ENCODE peak calls at places on chromosome 6, in seven cellular contexts. C, T, E, G, F, Q and Z are unnamed samples.

GRCh38 chr6:134472046-134472445 is 154.1 kb upstream of the SGK1 start:
- DNase-seq in C (no peak), E (no peak), F (no peak), T (no peak), G (no peak), Q (no peak), Z (no peak)

GRCh38 chr6:32953775-32954174 is 878 bp upstream of the HLA-DMA start:
- DNase-seq in C (no peak), E (no peak), T (no peak), F (no peak), Q (no peak), G (no peak), Z (no peak)

GRCh38 chr6:125300992-125301434 is 754 bp downstream of the HDDC2 start:
- DNase-seq in F (no peak), G (no peak), C (no peak), E (no peak), T (no peak), Q (no peak), Z (no peak)

GRCh38 chr6:154139894-154140293 is 100.9 kb downstream of the OPRM1 start:
- DNase-seq in F (no peak), T (no peak), C (no peak), G (no peak), E (no peak), Q (no peak), Z (no peak)

GRCh38 chr6:143822584-143823024 is 20.5 kb upstream of the LTV1 start:
- DNase-seq in G (no peak), T (no peak), E (no peak), Q (no peak), F (no peak), C (no peak), Z (no peak)

GRCh38 chr6:36659271-36659670 is 19.2 kb upstream of the CDKN1A start:
- DNase-seq in C (no peak), Q (no peak), G (no peak), F (no peak), E (no peak), T (no peak), Z (no peak)

GRCh38 chr6:53524455-53524815 is 20.5 kb downstream of the GCLC start:
- DNase-seq in T (peak; percentile 26), F (no peak), Q (no peak), E (no peak), G (no peak), C (no peak), Z (no peak)

GRCh38 chr6:109714611-109715010 is 23.5 kb downstream of the FIG4 start:
- DNase-seq in Q (no peak), C (no peak), T (no peak), E (no peak), F (no peak), G (no peak), Z (no peak)

GRCh38 chr6:41373919-41374617 is 38.7 kb downstream of the NCR2 start:
- DNase-seq in T (no peak), E (no peak), Q (no peak), C (no peak), G (no peak), F (peak; percentile 46), Z (no peak)

GRCh38 chr6:33384581-33385020 is 7.0 kb upstream of the KIFC1 start:
- DNase-seq in T (no peak), E (no peak), Q (no peak), C (no peak), F (no peak), G (no peak), Z (no peak)

GRCh38 chr6:21648475-21649050 is 55.0 kb downstream of the SOX4 start:
- DNase-seq in E (no peak), F (no peak), C (no peak), G (no peak), T (no peak), Q (no peak), Z (no peak)

GRCh38 chr6:2275207-2275891 is 29.9 kb upstream of the GMDS start:
- DNase-seq in Q (no peak), E (no peak), T (no peak), F (no peak), G (no peak), C (no peak), Z (no peak)

GRCh38 chr6:166563200-166563599 is 23.3 kb downstream of the RAMACL start:
- DNase-seq in T (no peak), E (no peak), G (no peak), Q (no peak), F (no peak), C (no peak), Z (no peak)

GRCh38 chr6:7261030-7261841 is 51.8 kb downstream of the SSR1 start:
- DNase-seq in G (peak; percentile 96), E (peak; percentile 86), C (no peak), T (peak; percentile 92), Q (peak; percentile 92), F (peak; percentile 94), Z (peak; percentile 69)
- H3K27ac ChIP-seq in G (peak overlapping the region; percentile 62), E (peak overlapping the region; percentile 38), C (no peak overlapping the region), T (no peak overlapping the region), Q (peak overlapping the region; percentile 69), F (peak overlapping the region; percentile 86), Z (peak overlapping the region; percentile 11)

GRCh38 chr6:89298680-89299450 is 16.2 kb downstream of the GABRR2 start:
- DNase-seq in T (peak; percentile 81), E (no peak), F (no peak), C (peak; percentile 55), Q (no peak), G (peak; percentile 51), Z (peak; percentile 14)

GRCh38 chr6:89301586-89302194 is 13.4 kb downstream of the GABRR2 start:
- DNase-seq in G (no peak), T (no peak), C (no peak), Q (no peak), E (no peak), F (no peak), Z (no peak)

GRCh38 chr6:89297695-89298351 is 17.3 kb downstream of the GABRR2 start:
- DNase-seq in C (peak; percentile 60), T (peak; percentile 87), G (peak; percentile 47), E (peak; percentile 66), F (no peak), Q (no peak), Z (peak; percentile 23)

GRCh38 chr6:89302195-89302770 is 12.8 kb downstream of the GABRR2 start:
- DNase-seq in C (no peak), Q (no peak), T (no peak), F (no peak), G (no peak), E (no peak), Z (no peak)

GRCh38 chr6:89299451-89299850 is 15.6 kb downstream of the GABRR2 start:
- DNase-seq in Q (no peak), T (peak; percentile 11), G (no peak), F (no peak), C (no peak), E (no peak), Z (no peak)
- H3K27ac ChIP-seq in Q (no peak overlapping the region), T (peak overlapping the region; percentile 100), G (no peak overlapping the region), F (no peak overlapping the region), C (no peak overlapping the region), E (no peak overlapping the region), Z (no peak overlapping the region)

DNA sequence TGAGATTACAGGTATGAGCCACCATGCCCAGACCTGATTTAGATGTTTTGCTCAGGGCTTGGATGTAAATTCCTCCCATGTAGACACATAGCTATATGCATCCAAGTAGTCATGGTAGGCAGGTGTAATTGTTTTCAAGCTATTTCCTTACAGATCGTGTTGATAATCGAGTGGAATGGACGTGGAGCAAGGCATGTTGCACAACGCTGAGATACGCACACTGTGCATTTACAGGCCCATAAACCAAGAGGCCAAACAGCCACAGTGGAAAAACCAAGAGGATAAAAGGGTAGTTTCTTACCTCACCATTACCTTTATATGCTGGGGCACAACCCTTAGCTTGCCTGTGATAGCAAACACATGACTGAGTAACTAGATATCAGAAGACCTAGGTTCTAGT is 51.0 kb upstream of the ADGRF1 start:
- DNase-seq in C (no peak), T (no peak), F (no peak), E (peak; percentile 63), G (no peak), Q (no peak), Z (no peak)
- H3K27ac ChIP-seq in C (no peak overlapping the region), T (peak overlapping the region; percentile 95), F (no peak overlapping the region), E (no peak overlapping the region), G (peak overlapping the region; percentile 62), Q (no peak overlapping the region), Z (no peak overlapping the region)

DNA sequence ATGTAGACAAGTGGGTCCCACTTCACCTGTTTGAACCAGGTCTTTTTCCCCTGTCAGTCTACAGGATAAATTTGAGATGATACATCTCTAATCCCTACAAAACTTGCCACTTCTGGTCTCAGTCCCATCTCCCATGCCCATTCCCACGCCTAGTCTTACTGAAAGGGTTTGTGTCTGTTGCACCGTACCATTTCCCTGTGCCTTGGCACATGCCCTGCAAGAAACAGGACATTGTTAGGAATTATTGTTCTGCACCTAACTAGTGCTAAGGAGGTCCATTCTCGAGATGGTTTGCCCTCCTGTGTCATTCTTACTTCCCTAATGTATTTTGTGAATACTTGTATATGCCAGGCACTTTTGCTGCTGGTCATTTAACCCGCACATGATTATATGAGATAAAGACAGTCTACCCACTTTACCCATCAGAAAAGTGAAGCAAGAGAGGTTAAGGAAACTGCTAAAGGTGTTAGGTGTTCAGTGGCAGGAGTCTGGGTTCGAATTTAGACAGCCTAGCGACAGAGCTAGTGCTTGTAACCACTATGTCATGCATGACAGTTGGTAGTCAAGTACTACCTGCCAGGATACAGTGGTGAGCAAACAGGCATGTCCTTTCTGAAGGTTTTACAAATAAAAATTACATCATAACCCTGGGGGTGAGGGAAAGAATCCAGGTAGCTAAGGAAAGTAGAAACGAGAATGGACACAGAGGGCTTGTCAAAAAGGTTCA is 12.7 kb downstream of the FAM217A start:
- DNase-seq in F (no peak), E (no peak), C (no peak), G (peak; percentile 39), Q (no peak), T (no peak), Z (no peak)
- H3K27ac ChIP-seq in F (peak overlapping the region; percentile 21), E (no peak overlapping the region), C (no peak overlapping the region), G (no peak overlapping the region), Q (no peak overlapping the region), T (no peak overlapping the region), Z (no peak overlapping the region)

DNA sequence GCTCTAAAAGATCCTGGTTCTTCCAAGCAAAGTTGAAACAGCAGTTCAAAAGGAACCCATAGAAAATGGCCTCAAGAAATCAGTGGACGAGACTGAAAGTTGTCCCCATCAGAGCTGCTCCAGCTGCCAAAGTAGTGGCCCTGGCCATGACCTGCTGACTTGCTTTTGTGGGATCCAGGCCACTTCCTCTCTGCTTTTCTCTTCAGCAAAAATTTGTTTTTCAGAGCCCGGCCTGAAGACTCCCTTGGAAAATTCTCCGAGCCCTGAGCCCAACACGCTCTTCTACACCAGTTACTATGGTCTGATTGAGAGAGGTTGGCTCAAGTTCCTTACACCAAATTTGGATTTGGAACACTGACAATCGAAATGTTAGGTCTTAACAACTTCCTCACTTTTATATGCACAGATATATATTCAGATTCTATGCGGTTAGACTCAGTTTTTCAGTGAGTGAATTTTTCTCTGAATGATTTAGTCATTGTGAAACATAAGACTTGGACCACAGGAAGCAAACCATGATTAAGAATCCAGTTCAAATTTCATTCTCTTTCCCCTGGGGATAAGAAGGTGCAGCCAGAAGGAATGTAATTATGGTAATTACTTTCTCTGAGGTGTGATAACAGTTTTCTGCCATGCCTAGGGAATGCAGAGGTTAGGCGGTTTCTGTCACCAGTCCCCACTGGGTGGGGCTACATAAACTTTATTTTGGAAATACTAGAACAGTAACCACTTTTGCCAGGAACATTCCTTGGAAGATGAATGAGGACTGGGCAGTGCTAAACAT is 365.3 kb downstream of the SYNE1 start:
- DNase-seq in F (no peak), T (peak; percentile 33), C (no peak), Q (no peak), G (no peak), E (no peak), Z (no peak)
- H3K27ac ChIP-seq in F (no peak overlapping the region), T (peak overlapping the region; percentile 53), C (peak overlapping the region; percentile 34), Q (peak overlapping the region; percentile 47), G (no peak overlapping the region), E (no peak overlapping the region), Z (peak overlapping the region; percentile 39)